ENCODE peak calls at places on chromosome 11, in ten cellular contexts. D is BJ, V is astrocyte, G is mucosa of descending colon, W is AG04450, L is neural progenitor cell, Z is OCI-LY7, S is Peyer's patch, H is right lobe of liver, P is AG10803. F is an unnamed sample.

GRCh38 chr11:9039863-9040262 is 36.1 kb upstream of the NRIP3 start:
- DNase-seq in D (no peak), V (no peak), G (no peak), W (no peak), L (no peak), Z (no peak), S (no peak), H (no peak), P (no peak), F (no peak)

GRCh38 chr11:46444305-46444704 is 52.7 kb upstream of the CHRM4 start:
- DNase-seq in D (no peak), V (no peak), G (no peak), W (no peak), L (no peak), Z (no peak), S (no peak), H (no peak), P (peak; percentile 34), F (no peak)

GRCh38 chr11:24760681-24761080 is 263.8 kb downstream of the LUZP2 start:
- DNase-seq in D (no peak), V (peak; percentile 61), G (no peak), W (no peak), L (no peak), Z (no peak), S (no peak), H (no peak), P (no peak), F (peak; percentile 20)

GRCh38 chr11:11263238-11264030 is 89.6 kb downstream of the CSNK2A3 start:
- DNase-seq in D (no peak), V (no peak), G (no peak), W (no peak), L (no peak), Z (no peak), S (no peak), H (no peak), P (no peak), F (no peak)

GRCh38 chr11:376531-377173 is 7.4 kb downstream of the B4GALNT4 start:
- DNase-seq in D (no peak), V (no peak), G (no peak), W (no peak), L (no peak), Z (no peak), S (no peak), H (no peak), P (no peak), F (no peak)

GRCh38 chr11:101470881-101471535 is 112.8 kb downstream of the TRPC6 start:
- DNase-seq in D (no peak), V (no peak), G (no peak), W (peak; percentile 42), L (no peak), Z (no peak), S (no peak), H (no peak), P (peak; percentile 31), F (no peak)

GRCh38 chr11:60845338-60845737 is 3.4 kb downstream of the CCDC86 start:
- DNase-seq in D (no peak), V (no peak), G (no peak), W (no peak), L (no peak), Z (no peak), S (no peak), H (no peak), P (no peak), F (no peak)

GRCh38 chr11:124889692-124890091 is 8.0 kb downstream of the ROBO4 start:
- DNase-seq in D (no peak), V (no peak), G (no peak), W (no peak), L (no peak), Z (no peak), S (no peak), H (no peak), P (no peak), F (no peak)

GRCh38 chr11:78325274-78325781 is 92.3 kb downstream of the GAB2 start:
- DNase-seq in D (no peak), V (no peak), G (no peak), W (no peak), L (no peak), Z (no peak), S (no peak), H (no peak), P (no peak), F (no peak)

GRCh38 chr11:17734986-17735822 is 623 bp downstream of the KCNC1 start:
- DNase-seq in D (no peak), V (peak; percentile 64), G (peak; percentile 71), W (peak; percentile 27), L (peak; percentile 94), Z (no peak), S (peak; percentile 71), H (peak; percentile 66), P (peak; percentile 58), F (peak; percentile 59)

GRCh38 chr11:77144196-77144853 is 16.3 kb downstream of the MYO7A start:
- DNase-seq in D (no peak), V (no peak), G (no peak), W (no peak), L (no peak), Z (no peak), S (no peak), H (no peak), P (no peak), F (no peak)

GRCh38 chr11:133968300-133968699 is 11.5 kb upstream of the IGSF9B start:
- DNase-seq in D (no peak), V (no peak), G (no peak), W (no peak), L (peak; percentile 84), Z (no peak), S (no peak), H (no peak), P (no peak), F (no peak)

GRCh38 chr11:68325183-68325893 is 12.9 kb downstream of the LRP5 start:
- DNase-seq in D (no peak), V (no peak), G (no peak), W (no peak), L (peak; percentile 56), Z (no peak), S (no peak), H (no peak), P (no peak), F (no peak)
- TF ChIP-seq CTCF in D (no peak), V (no peak), G (no peak), W (no peak), L (peak; percentile 47), Z (no peak), S (no peak), H (no peak), P (no peak), F (no peak)

GRCh38 chr11:88175004-88175706 is at the start of gene RAB38:
- DNase-seq in D (no peak), V (peak; percentile 21), G (peak; percentile 74), W (no peak), L (peak; percentile 80), Z (peak; percentile 1), S (peak; percentile 81), H (peak; percentile 51), P (no peak), F (no peak)
- H3K4me3 ChIP-seq in D (peak within 1 kb of the TSS; percentile 53), V (peak within 1 kb of the TSS; percentile 70), G (peak within 1 kb of the TSS; percentile 9), W (peak within 1 kb of the TSS; percentile 71), L (peak within 1 kb of the TSS; percentile 57), Z (peak within 1 kb of the TSS; percentile 30), S (peak within 1 kb of the TSS; percentile 55), H (peak within 1 kb of the TSS; percentile 46), P (peak within 1 kb of the TSS; percentile 62), F (peak within 1 kb of the TSS; percentile 61)

GRCh38 chr11:106971864-106972263 is 46.4 kb downstream of the GUCY1A2 start:
- DNase-seq in D (no peak), V (no peak), G (no peak), W (no peak), L (no peak), Z (no peak), S (no peak), H (no peak), P (no peak), F (no peak)

GRCh38 chr11:106969660-106970059 is 48.6 kb downstream of the GUCY1A2 start:
- DNase-seq in D (no peak), V (no peak), G (no peak), W (no peak), L (no peak), Z (no peak), S (no peak), H (no peak), P (no peak), F (no peak)

GRCh38 chr11:106974831-106975230 is 43.4 kb downstream of the GUCY1A2 start:
- DNase-seq in D (no peak), V (no peak), G (no peak), W (no peak), L (no peak), Z (no peak), S (no peak), H (no peak), P (no peak), F (no peak)
- TF ChIP-seq CTCF in D (no peak), V (no peak), G (no peak), W (peak; percentile 1), L (no peak), Z (no peak), S (no peak), H (no peak), P (no peak), F (no peak)

GRCh38 chr11:20022363-20023081 is 137.8 kb downstream of the DBX1 start:
- DNase-seq in D (no peak), V (peak; percentile 75), G (no peak), W (no peak), L (peak; percentile 91), Z (peak; percentile 2), S (no peak), H (peak; percentile 55), P (no peak), F (peak; percentile 61)

GRCh38 chr11:20025331-20025840 is 134.9 kb downstream of the DBX1 start:
- DNase-seq in D (no peak), V (no peak), G (no peak), W (no peak), L (peak; percentile 56), Z (no peak), S (no peak), H (no peak), P (no peak), F (no peak)

GRCh38 chr11:20021771-20022362 is 138.4 kb downstream of the DBX1 start:
- DNase-seq in D (no peak), V (no peak), G (no peak), W (no peak), L (peak; percentile 76), Z (no peak), S (no peak), H (no peak), P (no peak), F (no peak)

GRCh38 chr11:20023082-20023426 is 137.2 kb downstream of the DBX1 start:
- DNase-seq in D (no peak), V (no peak), G (no peak), W (no peak), L (no peak), Z (no peak), S (no peak), H (no peak), P (no peak), F (no peak)

DNA sequence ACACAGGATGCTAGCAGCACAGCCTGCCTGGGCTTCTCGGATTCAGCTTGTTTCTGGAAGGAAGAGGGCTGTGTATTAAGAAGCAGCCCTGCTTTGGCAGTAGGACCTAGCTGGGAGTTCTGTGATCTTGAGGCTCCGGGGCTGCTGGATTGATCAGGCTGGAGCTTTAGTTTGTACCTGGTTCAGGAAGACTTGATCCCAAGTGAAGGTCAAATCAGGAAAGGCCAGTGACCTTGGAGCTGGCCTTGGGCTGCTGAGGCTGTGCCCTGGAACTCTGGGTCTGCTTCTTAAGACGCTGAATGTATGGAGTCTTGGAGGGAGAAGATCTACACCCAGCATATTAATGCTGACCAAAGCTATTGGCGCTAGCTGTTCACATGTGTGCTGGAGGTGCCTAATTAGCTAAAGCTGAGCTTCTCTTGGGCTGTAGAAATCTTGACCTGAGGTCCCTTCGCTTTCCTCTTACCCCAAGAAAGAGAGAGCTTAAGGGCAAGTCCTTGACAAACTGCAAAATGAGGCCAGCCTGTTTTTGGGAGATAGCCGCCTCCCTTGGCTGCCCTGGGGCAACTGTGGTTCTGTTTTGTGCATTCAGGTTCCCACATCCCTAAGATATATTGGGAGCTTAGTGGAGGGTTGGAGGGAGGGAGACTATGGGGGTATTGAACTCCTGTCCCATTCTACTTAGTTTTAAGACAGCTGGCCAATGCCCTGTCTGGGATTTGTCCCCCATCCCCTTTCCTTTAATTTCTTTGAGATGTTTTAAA is 135.9 kb downstream of the DBX1 start:
- DNase-seq in D (no peak), V (no peak), G (no peak), W (no peak), L (no peak), Z (no peak), S (no peak), H (no peak), P (no peak), F (no peak)
- H3K4me3 ChIP-seq in D (no peak overlapping the region), V (peak overlapping the region; percentile 15), G (no peak overlapping the region), W (no peak overlapping the region), L (peak overlapping the region; percentile 50), Z (no peak overlapping the region), S (no peak overlapping the region), H (peak overlapping the region; percentile 52), P (no peak overlapping the region), F (no peak overlapping the region)